ENCODE peak calls at places on chromosomes 7 and 10, in six cellular contexts. I is WTC11, A is HCT116, K is SK-N-SH, R is A549, B is HepG2. V is an unnamed sample.

GRCh38 chr7:121360564-121360963 is 31.8 kb downstream of the WNT16 start:
- DNase-seq in I (no peak), B (no peak), R (no peak), A (no peak), K (no peak), V (no peak)

GRCh38 chr10:123154943-123155505 is 822 bp downstream of the BUB3 start:
- DNase-seq in A (peak), R (no peak), I (no peak), K (no peak), B (peak), V (no peak)

GRCh38 chr7:108637049-108637621 is 67.5 kb downstream of the DNAJB9 start:
- DNase-seq in B (no peak), R (no peak), A (no peak), I (no peak), K (no peak), V (no peak)

GRCh38 chr7:514651-515598 is 4.7 kb downstream of the PDGFA start:
- DNase-seq in R (no peak), K (no peak), I (peak), A (no peak), B (no peak), V (no peak)

GRCh38 chr10:9911488-9911887 is 1106.2 kb upstream of the CELF2 start:
- DNase-seq in I (peak), K (no peak), R (no peak), B (no peak), A (no peak), V (no peak)

GRCh38 chr10:13792011-13792410 is 205.2 kb downstream of the PRPF18 start:
- DNase-seq in A (no peak), I (no peak), K (peak), R (no peak), B (no peak), V (no peak)

GRCh38 chr7:6012355-6013104 is 3.5 kb downstream of the AIMP2 start:
- DNase-seq in A (no peak), I (no peak), R (no peak), B (no peak), K (no peak), V (peak)

GRCh38 chr10:124026337-124026939 is 67.0 kb downstream of the CHST15 start:
- DNase-seq in R (no peak), B (no peak), I (peak), A (no peak), K (no peak), V (no peak)

GRCh38 chr10:43234471-43235041 is 32.3 kb downstream of the RASGEF1A start:
- DNase-seq in B (no peak), I (peak), R (no peak), K (no peak), A (no peak), V (no peak)

GRCh38 chr10:67697646-67698245 is 1.8 kb upstream of the CTNNA3 start:
- DNase-seq in B (peak), I (no peak), K (peak), A (peak), R (peak), V (peak)

GRCh38 chr10:120607710-120608703 is 151.0 kb downstream of the PLPP4 start:
- DNase-seq in B (no peak), A (no peak), K (no peak), I (no peak), R (no peak), V (no peak)

GRCh38 chr10:120601999-120602398 is 145.0 kb downstream of the PLPP4 start:
- DNase-seq in I (no peak), A (no peak), R (no peak), K (no peak), B (no peak), V (no peak)

GRCh38 chr10:120612756-120613155 is 155.7 kb downstream of the PLPP4 start:
- DNase-seq in I (no peak), B (no peak), R (no peak), K (no peak), A (no peak), V (no peak)

GRCh38 chr10:120606051-120606764 is 149.2 kb downstream of the PLPP4 start:
- DNase-seq in I (no peak), A (no peak), R (no peak), B (no peak), K (no peak), V (no peak)

DNA sequence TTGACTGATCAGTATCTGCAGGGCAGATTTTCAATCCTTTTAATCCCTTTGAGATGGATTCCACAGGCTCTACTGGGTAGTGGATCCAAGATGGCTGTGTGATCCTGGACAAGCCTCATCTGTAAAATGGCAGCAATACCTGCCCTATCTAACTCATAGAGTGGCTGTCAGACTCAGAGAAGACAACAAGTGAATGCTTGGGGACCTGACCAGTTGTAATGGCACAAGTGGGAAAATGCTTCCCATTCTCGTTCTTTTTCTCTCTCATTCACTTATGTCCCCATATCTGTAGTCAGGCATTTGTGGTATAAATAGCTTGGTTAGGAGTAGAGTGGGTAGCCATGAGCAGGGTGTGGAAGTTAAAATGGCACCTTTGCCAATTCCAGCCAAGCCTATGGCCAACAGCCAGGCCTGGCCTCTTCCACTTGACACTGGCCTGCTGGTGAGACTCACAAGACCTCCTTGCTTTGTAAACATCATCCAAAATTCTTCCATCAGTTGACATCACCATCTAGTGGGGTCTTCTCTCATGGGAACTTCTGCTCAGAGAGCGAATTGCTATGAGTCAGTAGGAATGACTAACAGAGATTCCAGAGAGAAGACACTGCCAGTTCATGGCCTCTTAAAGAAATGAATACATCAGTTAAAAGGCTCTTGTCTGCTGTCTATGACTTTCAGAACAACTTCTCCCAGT is 150.1 kb downstream of the PLPP4 start:
- DNase-seq in I (no peak), B (no peak), R (no peak), A (no peak), K (no peak), V (no peak)
- TF ChIP-seq MAX in I (no peak), B (no peak), R (no peak), A (no peak), K (no peak), V (no peak)

DNA sequence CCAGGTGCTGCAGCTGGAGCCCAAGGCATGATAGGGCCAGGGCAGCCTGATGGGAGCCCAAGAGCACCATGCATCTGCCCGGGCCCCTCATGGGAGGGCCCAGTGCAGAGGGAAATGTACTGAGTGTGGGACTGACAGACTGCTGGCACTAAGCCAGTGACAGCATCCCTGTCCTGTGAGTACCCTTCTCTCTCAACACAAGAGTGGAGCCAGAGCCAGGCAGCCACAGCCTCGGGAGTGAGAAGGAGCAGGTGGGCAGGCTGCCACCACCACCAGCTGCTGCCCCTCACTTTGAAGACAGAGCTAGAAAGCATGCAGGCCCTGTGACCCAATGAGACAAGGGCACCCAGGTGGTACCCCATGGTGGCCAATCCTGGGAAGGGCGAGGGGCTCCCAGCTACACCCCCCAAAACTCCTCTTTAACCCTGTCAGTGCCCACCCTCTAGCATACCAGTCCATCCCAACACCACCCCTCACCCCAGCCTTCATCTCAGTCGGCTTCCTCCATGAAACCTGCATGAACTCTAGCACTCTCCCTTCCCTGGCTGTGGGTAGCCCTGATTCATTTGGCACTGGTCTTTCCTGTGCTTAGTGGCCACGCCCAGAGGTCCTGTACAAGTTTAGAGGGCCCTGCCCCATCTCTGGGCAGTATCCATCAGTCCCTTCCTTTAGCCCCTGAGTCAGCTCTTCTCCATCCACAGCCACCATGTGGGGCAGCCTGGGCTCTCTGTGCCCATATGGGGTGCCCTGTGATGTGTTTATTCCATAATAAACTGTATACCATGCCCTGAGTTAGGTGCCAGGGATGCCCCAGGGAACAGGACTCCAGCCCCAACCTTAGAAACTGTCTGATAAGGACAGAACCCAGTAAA is 207.1 kb upstream of the ZMIZ1 start:
- DNase-seq in A (no peak), R (no peak), B (no peak), K (peak), I (no peak), V (no peak)
- TF ChIP-seq MAX in A (no peak), R (no peak), B (no peak), K (no peak), I (no peak), V (no peak)

GRCh38 chr10:1605121-1605520 is 132.2 kb downstream of the ADARB2 start:
- DNase-seq in B (no peak), K (no peak), I (no peak), A (no peak), R (no peak), V (no peak)
- TF ChIP-seq MAX in B (no peak), K (no peak), I (no peak), A (no peak), R (no peak), V (no peak)

DNA sequence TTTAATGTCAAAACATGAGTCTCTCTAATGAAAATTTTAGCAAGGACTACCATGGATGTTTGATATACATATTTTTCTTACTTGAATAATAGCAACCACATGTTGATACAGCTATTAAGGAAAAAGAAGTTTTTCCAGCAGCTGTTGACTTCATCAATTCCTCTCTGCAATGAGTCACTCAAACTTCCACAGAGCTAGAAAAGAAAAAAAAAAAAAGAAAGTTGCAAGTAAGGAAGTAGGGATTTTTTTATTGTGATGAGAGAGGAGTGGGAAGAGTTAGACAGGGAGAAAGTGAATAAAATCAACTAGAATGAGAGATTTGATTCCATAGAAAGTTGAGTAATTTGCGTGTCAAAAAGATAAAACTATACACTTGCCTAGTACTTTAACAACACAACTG is 46.2 kb downstream of the CAV1 start:
- DNase-seq in B (no peak), A (no peak), K (no peak), R (no peak), I (no peak), V (no peak)
- TF ChIP-seq MAX in B (no peak), A (no peak), K (peak), R (no peak), I (no peak), V (no peak)

GRCh38 chr7:151461096-151461941 is 21.4 kb upstream of the CRYGN start:
- DNase-seq in R (no peak), A (no peak), I (no peak), B (no peak), K (no peak), V (no peak)

GRCh38 chr7:151461942-151462230 is 21.9 kb upstream of the CRYGN start:
- DNase-seq in A (no peak), I (no peak), K (no peak), R (no peak), B (no peak), V (no peak)

GRCh38 chr7:151462306-151462779 is 22.4 kb upstream of the CRYGN start:
- DNase-seq in K (no peak), B (no peak), R (no peak), I (no peak), A (no peak), V (peak)

GRCh38 chr7:151459726-151460473 is 20.0 kb upstream of the CRYGN start:
- DNase-seq in R (peak), K (peak), B (peak), I (no peak), A (peak), V (no peak)

DNA sequence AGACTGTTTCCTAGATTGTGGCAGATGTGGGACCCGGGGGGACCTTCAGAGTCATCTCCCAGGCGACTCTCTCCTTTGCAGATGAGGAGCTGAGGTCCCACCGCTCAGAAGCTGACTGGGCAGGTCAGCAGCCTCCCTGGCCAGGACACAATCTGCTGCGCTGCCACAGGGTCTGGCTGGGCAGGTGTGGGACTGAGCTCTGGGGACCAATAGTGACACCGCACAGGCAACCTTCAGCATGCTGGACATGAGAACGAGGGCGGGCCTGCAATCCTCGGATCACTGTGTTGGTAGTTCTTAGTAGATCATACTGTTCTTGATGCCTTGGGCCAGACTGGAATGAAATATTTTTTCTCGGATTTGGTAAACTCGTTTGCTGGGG is 20.5 kb upstream of the CRYGN start:
- DNase-seq in K (no peak), A (no peak), B (no peak), R (no peak), I (no peak), V (no peak)
- TF ChIP-seq MAX in K (no peak), A (no peak), B (no peak), R (no peak), I (no peak), V (no peak)

DNA sequence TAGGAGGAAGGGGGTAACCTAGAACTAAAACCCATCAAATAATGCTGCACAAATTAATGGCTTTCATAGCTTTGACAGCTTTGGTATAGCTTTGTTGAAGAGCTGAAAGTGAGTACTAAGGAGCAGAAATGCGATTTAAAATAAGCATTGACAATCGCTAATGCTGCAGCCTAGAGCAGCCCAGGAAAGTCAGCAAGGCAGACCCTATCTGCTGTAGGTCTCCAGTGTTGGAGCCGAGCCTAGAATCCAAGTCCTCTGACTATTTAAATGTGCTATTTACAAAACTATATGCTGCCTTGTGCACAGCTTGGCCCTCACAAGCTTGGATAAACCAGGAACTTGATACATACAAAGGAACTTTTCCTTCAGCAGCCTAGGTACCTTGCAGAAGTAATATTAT is 64.9 kb upstream of the ASAH2 start:
- DNase-seq in B (no peak), R (no peak), I (no peak), K (no peak), A (no peak), V (no peak)
- TF ChIP-seq MAX in B (no peak), R (no peak), I (no peak), K (no peak), A (no peak), V (no peak)